ENCODE peak calls at places on chromosomes 6 and 20, in eight cellular contexts. P is C1 segment of cervical spinal cord, Q is neuronal stem cell, L is AG09319, D is H7, R is AG20443, T is Daoy, H is H54. J is an unnamed sample.

GRCh38 chr20:61933481-61933950 is 132.2 kb downstream of the TAF4 start:
- DNase-seq in P (no peak), Q (no peak), L (no peak), D (no peak), R (no peak), T (no peak), H (no peak), J (no peak)

GRCh38 chr20:17806739-17807441 is 107.1 kb downstream of the BANF2 start:
- DNase-seq in P (no peak), Q (no peak), L (peak; percentile 41), D (peak; percentile 70), R (peak; percentile 87), T (peak; percentile 51), H (no peak), J (no peak)

GRCh38 chr6:36627801-36628246 is 33.7 kb downstream of the SRSF3 start:
- DNase-seq in P (no peak), Q (no peak), L (peak; percentile 74), D (no peak), R (peak; percentile 46), T (peak; percentile 88), H (no peak), J (peak; percentile 91)

GRCh38 chr6:38720295-38720694 is 5.2 kb downstream of the DNAH8 start:
- DNase-seq in P (no peak), Q (peak; percentile 9), L (no peak), D (peak; percentile 63), R (no peak), T (no peak), H (no peak), J (peak; percentile 41)

GRCh38 chr6:74991573-74992332 is 214.1 kb downstream of the COL12A1 start:
- DNase-seq in P (no peak), Q (no peak), L (peak; percentile 4), D (peak; percentile 8), R (peak; percentile 37), T (no peak), H (no peak), J (peak; percentile 50)

GRCh38 chr6:21309791-21310190 is 283.8 kb upstream of the SOX4 start:
- DNase-seq in P (no peak), Q (no peak), L (no peak), D (no peak), R (peak; percentile 32), T (no peak), H (no peak), J (no peak)

GRCh38 chr6:11277275-11278206 is 45.1 kb upstream of the NEDD9 start:
- DNase-seq in P (no peak), Q (peak; percentile 66), L (no peak), D (peak; percentile 60), R (peak; percentile 75), T (peak; percentile 91), H (no peak), J (peak; percentile 96)

GRCh38 chr6:147567141-147567805 is 58.8 kb downstream of the SAMD5 start:
- DNase-seq in P (no peak), Q (no peak), L (no peak), D (no peak), R (no peak), T (no peak), H (no peak), J (no peak)

GRCh38 chr6:107061125-107062020 is 33.4 kb downstream of the MTRES1 start:
- DNase-seq in P (no peak), Q (no peak), L (no peak), D (peak; percentile 68), R (no peak), T (no peak), H (no peak), J (peak; percentile 61)

GRCh38 chr20:37911262-37911661 is 8.3 kb downstream of the VSTM2L start:
- DNase-seq in P (no peak), Q (no peak), L (no peak), D (no peak), R (no peak), T (no peak), H (no peak), J (no peak)

GRCh38 chr20:62500237-62500864 is 24.6 kb upstream of the GATA5 start:
- DNase-seq in P (peak; percentile 13), Q (no peak), L (peak; percentile 4), D (peak; percentile 96), R (peak; percentile 92), T (peak; percentile 72), H (peak; percentile 88), J (peak; percentile 59)

GRCh38 chr6:82084324-82084920 is 163.1 kb downstream of the IBTK start:
- DNase-seq in P (no peak), Q (no peak), L (no peak), D (no peak), R (no peak), T (no peak), H (no peak), J (no peak)

GRCh38 chr6:127120787-127121636 is 2.5 kb downstream of the RSPO3 start:
- DNase-seq in P (peak; percentile 40), Q (peak; percentile 78), L (peak; percentile 57), D (peak; percentile 72), R (peak; percentile 79), T (peak; percentile 83), H (peak; percentile 14), J (peak; percentile 72)

GRCh38 chr20:14148042-14148441 is 152.7 kb downstream of the MACROD2 start:
- DNase-seq in P (no peak), Q (no peak), L (no peak), D (no peak), R (no peak), T (peak; percentile 7), H (no peak), J (no peak)

GRCh38 chr6:137316626-137317025 is 97.4 kb upstream of the IFNGR1 start:
- DNase-seq in P (no peak), Q (no peak), L (no peak), D (no peak), R (peak; percentile 11), T (no peak), H (no peak), J (no peak)

GRCh38 chr20:2386516-2387179 is 5.9 kb downstream of the TGM6 start:
- DNase-seq in P (no peak), Q (no peak), L (no peak), D (no peak), R (peak; percentile 55), T (peak; percentile 84), H (no peak), J (peak; percentile 95)

GRCh38 chr6:160883999-160884398 is 107.6 kb upstream of the MAP3K4 start:
- DNase-seq in P (no peak), Q (no peak), L (no peak), D (no peak), R (no peak), T (no peak), H (no peak), J (no peak)

GRCh38 chr6:55445648-55446204 is 118.5 kb downstream of the GFRAL start:
- DNase-seq in P (no peak), Q (peak; percentile 32), L (no peak), D (peak; percentile 5), R (peak; percentile 18), T (peak; percentile 11), H (no peak), J (peak; percentile 51)

GRCh38 chr6:129667034-129667433 is 42.9 kb downstream of the ARHGAP18 start:
- DNase-seq in P (no peak), Q (no peak), L (no peak), D (no peak), R (no peak), T (no peak), H (no peak), J (no peak)

GRCh38 chr6:154239392-154239791 is 117.2 kb downstream of the IPCEF1 start:
- DNase-seq in P (no peak), Q (no peak), L (no peak), D (no peak), R (no peak), T (no peak), H (no peak), J (peak; percentile 78)

GRCh38 chr20:24478584-24478983 is 9.2 kb downstream of the SYNDIG1 start:
- DNase-seq in P (no peak), Q (no peak), L (no peak), D (no peak), R (no peak), T (no peak), H (no peak), J (no peak)

GRCh38 chr6:1715336-1715735 is 105.6 kb downstream of the FOXC1 start:
- DNase-seq in P (no peak), Q (no peak), L (no peak), D (no peak), R (no peak), T (no peak), H (no peak), J (no peak)

GRCh38 chr6:42702200-42702599 is 20.2 kb downstream of the PRPH2 start:
- DNase-seq in P (no peak), Q (no peak), L (no peak), D (no peak), R (peak; percentile 33), T (peak; percentile 72), H (peak; percentile 50), J (peak; percentile 88)

GRCh38 chr20:31774408-31774807 is 35.3 kb downstream of the TPX2 start:
- DNase-seq in P (no peak), Q (no peak), L (no peak), D (no peak), R (no peak), T (no peak), H (no peak), J (no peak)

GRCh38 chr6:467111-467510 is 75.6 kb downstream of the IRF4 start:
- DNase-seq in P (no peak), Q (no peak), L (no peak), D (peak; percentile 29), R (no peak), T (no peak), H (no peak), J (no peak)

GRCh38 chr6:22366214-22366613 is 69.4 kb upstream of the PRL start:
- DNase-seq in P (no peak), Q (no peak), L (peak; percentile 34), D (no peak), R (no peak), T (no peak), H (no peak), J (no peak)

GRCh38 chr6:4085329-4085695 is 6.4 kb upstream of the FAM217A start:
- DNase-seq in P (no peak), Q (no peak), L (no peak), D (no peak), R (no peak), T (no peak), H (peak; percentile 4), J (peak; percentile 19)

GRCh38 chr6:32852844-32853540 is 512 bp downstream of the TAP1 start:
- DNase-seq in P (peak; percentile 73), Q (no peak), L (no peak), D (peak; percentile 79), R (peak; percentile 37), T (peak; percentile 58), H (peak; percentile 50), J (peak; percentile 56)

GRCh38 chr6:131210469-131210868 is 75.2 kb downstream of the AKAP7 start:
- DNase-seq in P (no peak), Q (no peak), L (peak; percentile 24), D (no peak), R (peak; percentile 45), T (no peak), H (no peak), J (no peak)

GRCh38 chr6:12548526-12548925 is 168.0 kb upstream of the PHACTR1 start:
- DNase-seq in P (no peak), Q (no peak), L (peak; percentile 35), D (no peak), R (peak; percentile 78), T (peak; percentile 52), H (no peak), J (peak; percentile 90)

GRCh38 chr6:106488494-106489369 is 128.2 kb downstream of the CRYBG1 start:
- DNase-seq in P (no peak), Q (no peak), L (no peak), D (no peak), R (no peak), T (peak; percentile 52), H (no peak), J (peak; percentile 49)

GRCh38 chr20:47198996-47199552 is 157.4 kb downstream of the ZMYND8 start:
- DNase-seq in P (no peak), Q (no peak), L (no peak), D (no peak), R (no peak), T (no peak), H (no peak), J (no peak)

GRCh38 chr6:52500268-52501129 is 76.4 kb downstream of the TRAM2 start:
- DNase-seq in P (no peak), Q (no peak), L (no peak), D (no peak), R (no peak), T (no peak), H (no peak), J (no peak)

GRCh38 chr20:46307139-46307998 is 929 bp downstream of the CDH22 start:
- DNase-seq in P (peak; percentile 12), Q (peak; percentile 59), L (peak; percentile 7), D (peak; percentile 99), R (peak; percentile 84), T (peak; percentile 72), H (peak; percentile 95), J (peak; percentile 54)